ENCODE peak calls at places on chromosomes 16 and 17, in five cellular contexts. P, W, F, R and J are unnamed samples.

GRCh38 chr17:31279401-31279800 is 17.6 kb downstream of the OMG start:
- DNase-seq in P (no peak), W (no peak), F (no peak), R (no peak), J (no peak)

GRCh38 chr17:81976332-81977210 is 858 bp upstream of the ASPSCR1 start:
- DNase-seq in P (peak), W (peak), F (no peak), R (no peak), J (no peak)

GRCh38 chr16:27692576-27692975 is 142.6 kb downstream of the KATNIP start:
- DNase-seq in P (no peak), W (no peak), F (no peak), R (no peak), J (no peak)

GRCh38 chr16:8847623-8848022 is 21.2 kb downstream of the CARHSP1 start:
- DNase-seq in P (no peak), W (no peak), F (no peak), R (no peak), J (no peak)

GRCh38 chr16:77002644-77003043 is 188.3 kb upstream of the MON1B start:
- DNase-seq in P (no peak), W (no peak), F (no peak), R (no peak), J (no peak)

GRCh38 chr16:25580071-25580470 is 111.7 kb upstream of the HS3ST4 start:
- DNase-seq in P (no peak), W (no peak), F (no peak), R (no peak), J (no peak)

GRCh38 chr17:67475161-67475887 is 98.2 kb downstream of the PITPNC1 start:
- DNase-seq in P (peak), W (peak), F (peak), R (peak), J (peak)

GRCh38 chr17:4711671-4712111 is 1.3 kb downstream of the ARRB2 start:
- DNase-seq in P (no peak), W (no peak), F (no peak), R (no peak), J (no peak)

GRCh38 chr16:10629592-10629963 is 49.2 kb upstream of the EMP2 start:
- DNase-seq in P (peak), W (peak), F (no peak), R (no peak), J (no peak)

GRCh38 chr16:11350531-11351335 is 5.5 kb downstream of the RMI2 start:
- DNase-seq in P (no peak), W (no peak), F (no peak), R (no peak), J (no peak)

GRCh38 chr17:79453481-79453880 is 157.4 kb downstream of the RBFOX3 start:
- DNase-seq in P (no peak), W (no peak), F (no peak), R (no peak), J (no peak)

GRCh38 chr16:89442990-89443726 is 47.2 kb downstream of the ANKRD11 start:
- DNase-seq in P (no peak), W (no peak), F (peak), R (no peak), J (peak)

GRCh38 chr17:69357701-69358100 is 30.8 kb upstream of the ABCA5 start:
- DNase-seq in P (no peak), W (no peak), F (peak), R (no peak), J (no peak)

GRCh38 chr17:39213852-39214251 is 11.9 kb downstream of the STAC2 start:
- DNase-seq in P (no peak), W (no peak), F (no peak), R (no peak), J (peak)

GRCh38 chr17:6596511-6596910 is 40.2 kb upstream of the PITPNM3 start:
- DNase-seq in P (no peak), W (no peak), F (no peak), R (no peak), J (no peak)

GRCh38 chr16:80100846-80101451 is 439.8 kb upstream of the DYNLRB2 start:
- DNase-seq in P (no peak), W (no peak), F (no peak), R (no peak), J (no peak)

GRCh38 chr17:40646791-40647548 is 648 bp downstream of the SMARCE1 start:
- DNase-seq in P (no peak), W (peak), F (peak), R (no peak), J (peak)

GRCh38 chr17:2085648-2085949 is 30.7 kb downstream of the HIC1 start:
- DNase-seq in P (no peak), W (no peak), F (no peak), R (no peak), J (no peak)

GRCh38 chr17:5846001-5846400 is 224.2 kb upstream of the WSCD1 start:
- DNase-seq in P (no peak), W (no peak), F (no peak), R (no peak), J (no peak)

DNA sequence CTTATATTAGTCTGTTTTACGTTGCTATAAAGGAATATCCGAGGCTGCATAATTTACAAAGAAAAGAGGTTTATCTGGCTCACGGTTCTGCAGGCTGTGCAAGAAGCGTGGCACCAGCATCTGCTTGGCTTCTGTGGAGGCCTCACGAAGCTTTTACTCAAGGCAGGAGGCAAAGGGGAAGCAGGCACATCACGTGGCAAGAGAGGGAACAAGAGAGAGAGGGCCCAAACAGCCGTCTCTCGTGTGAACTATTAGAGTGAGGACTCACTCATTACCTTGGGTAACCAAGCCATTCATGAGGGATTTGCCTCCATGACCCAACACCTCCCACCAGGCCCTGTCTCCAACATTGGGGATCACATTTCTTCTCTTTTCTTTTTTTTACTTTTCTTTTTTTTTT is 7.5 kb upstream of the ALKBH5 start:
- DNase-seq in P (no peak), W (no peak), F (no peak), R (no peak), J (no peak)
- TF ChIP-seq CEBPB in P (no peak), W (no peak), F (no peak), R (no peak), J (no peak)

GRCh38 chr17:58248955-58249269 is 10.5 kb downstream of the LPO start:
- DNase-seq in P (no peak), W (no peak), F (no peak), R (no peak), J (no peak)
- TF ChIP-seq RFX5 in P (no peak), W (no peak), F (no peak), R (no peak), J (no peak)

GRCh38 chr17:45432405-45433113 is at the start of gene ARHGAP27:
- DNase-seq in P (peak), W (no peak), F (no peak), R (no peak), J (no peak)
- TF ChIP-seq KDM1A in P (no peak), W (no peak), F (no peak), R (no peak), J (no peak)

GRCh38 chr16:85914423-85914794 is 15.4 kb downstream of the IRF8 start:
- DNase-seq in P (no peak), W (no peak), F (no peak), R (no peak), J (no peak)

GRCh38 chr16:85913688-85914422 is 14.9 kb downstream of the IRF8 start:
- DNase-seq in P (no peak), W (no peak), F (no peak), R (no peak), J (no peak)

GRCh38 chr16:85917012-85917411 is 18.1 kb downstream of the IRF8 start:
- DNase-seq in P (no peak), W (no peak), F (no peak), R (no peak), J (no peak)

GRCh38 chr16:85916141-85916890 is 17.4 kb downstream of the IRF8 start:
- DNase-seq in P (no peak), W (peak), F (peak), R (no peak), J (no peak)

DNA sequence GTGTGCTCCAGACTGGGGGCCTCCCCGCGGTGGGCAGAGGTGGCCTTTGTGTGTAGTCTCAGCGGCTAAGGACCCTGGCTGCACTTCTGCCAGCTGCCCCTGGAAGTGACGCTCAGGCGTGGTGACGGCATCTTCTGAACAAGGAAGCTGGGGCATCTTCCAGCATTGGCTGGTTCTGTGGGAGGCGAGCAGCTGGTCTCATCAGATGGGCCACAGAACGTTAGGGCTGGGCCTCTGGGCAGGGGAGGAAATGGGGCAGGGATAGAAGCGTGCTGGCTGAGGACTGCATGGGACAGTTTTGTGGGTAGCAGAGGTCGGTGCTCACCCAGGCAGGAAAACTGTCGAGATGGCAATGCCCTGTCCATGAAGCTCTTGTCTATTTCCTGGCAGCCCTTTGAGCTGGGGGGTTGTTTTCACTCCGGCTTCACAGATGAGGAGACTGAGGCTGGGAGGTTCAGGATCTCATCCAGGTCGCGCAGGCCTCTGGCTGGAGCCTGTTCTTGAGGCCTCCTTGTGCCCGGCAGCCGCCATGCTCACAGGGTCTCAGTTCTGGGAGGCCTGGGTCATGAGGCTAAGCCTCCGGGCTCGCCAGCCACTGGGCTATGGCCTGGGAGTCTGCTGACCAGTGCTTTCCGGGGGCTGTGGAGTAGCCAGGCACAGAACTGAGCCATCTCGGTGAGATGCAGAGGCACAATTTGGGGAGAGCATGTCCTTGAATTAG is 16.3 kb downstream of the IRF8 start:
- DNase-seq in P (no peak), W (no peak), F (no peak), R (no peak), J (no peak)
- TF ChIP-seq CEBPB in P (no peak), W (no peak), F (no peak), R (no peak), J (no peak)

GRCh38 chr17:45282683-45283644 is 21.1 kb upstream of the SPATA32 start:
- DNase-seq in P (no peak), W (no peak), F (no peak), R (no peak), J (no peak)
- TF ChIP-seq RFX5 in P (no peak), W (no peak), F (no peak), R (no peak), J (no peak)

GRCh38 chr17:42287305-42288077 is 807 bp upstream of the STAT5A start:
- DNase-seq in P (no peak), W (no peak), F (no peak), R (peak), J (no peak)
- TF ChIP-seq KDM1A in P (no peak), W (no peak), F (no peak), R (no peak), J (no peak)

GRCh38 chr17:66466933-66467367 is 164.5 kb downstream of the PRKCA start:
- DNase-seq in P (no peak), W (peak), F (peak), R (no peak), J (peak)
- TF ChIP-seq CEBPB in P (no peak), W (peak), F (peak), R (no peak), J (peak)

DNA sequence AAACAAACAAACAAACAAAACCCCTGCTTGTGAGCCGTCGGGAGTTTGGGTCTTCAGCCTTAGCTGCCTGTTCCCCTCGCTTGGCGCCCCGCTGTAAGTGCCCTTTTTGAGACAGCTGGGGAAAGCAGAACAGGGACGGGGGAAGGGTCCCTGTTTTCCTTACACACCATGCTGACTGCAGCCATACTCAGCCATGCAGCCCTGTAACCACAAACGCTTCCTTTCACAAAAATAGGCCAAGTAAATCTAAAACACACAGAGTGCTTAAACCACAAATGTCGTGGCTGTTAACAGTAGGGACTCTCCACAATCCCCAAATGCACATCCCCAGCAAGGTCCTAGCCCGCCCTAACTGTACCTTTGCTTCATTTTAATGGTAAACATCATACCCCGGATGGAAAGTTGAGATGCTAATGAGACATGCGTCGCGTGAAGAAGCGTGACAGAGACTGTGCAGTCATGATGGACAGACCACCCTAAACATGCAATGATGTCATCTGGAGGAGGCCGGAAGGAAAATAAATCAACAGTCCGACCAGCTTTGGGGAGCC is 129.9 kb downstream of the MGAT5B start:
- DNase-seq in P (no peak), W (no peak), F (no peak), R (peak), J (no peak)
- TF ChIP-seq RFX5 in P (no peak), W (no peak), F (no peak), R (no peak), J (no peak)

GRCh38 chr16:65598626-65599025 is 476.8 kb upstream of the CDH11 start:
- DNase-seq in P (no peak), W (no peak), F (no peak), R (no peak), J (no peak)
- TF ChIP-seq KDM1A in P (no peak), W (no peak), F (no peak), R (no peak), J (no peak)